ENCODE peak calls at places on chromosomes 12 and 14, in six cellular contexts. One of them, this sample, is unnamed.

GRCh38 chr12:122094735-122095561 is 16.4 kb downstream of the MLXIP start:
- DNase-seq in H7: no peak
- DNase-seq in Calu3: no peak
- DNase-seq in NCI-H748 treated with DMSO at 0.1 percent for 48 hours: no peak
- DNase-seq in hippocampal formation: no peak
- DNase-seq in GM20000: no peak
- DNase-seq in this sample: no peak

GRCh38 chr12:7190268-7191055 is 976 bp downstream of the PEX5 start:
- DNase-seq in NCI-H748 treated with DMSO at 0.1 percent for 48 hours: peak
- DNase-seq in H7: peak
- DNase-seq in GM20000: no peak
- DNase-seq in Calu3: peak
- DNase-seq in hippocampal formation: peak
- DNase-seq in this sample: no peak

GRCh38 chr12:53560386-53560785 is 53.1 kb upstream of the NPFF start:
- DNase-seq in H7: no peak
- DNase-seq in NCI-H748 treated with DMSO at 0.1 percent for 48 hours: no peak
- DNase-seq in Calu3: no peak
- DNase-seq in GM20000: no peak
- DNase-seq in hippocampal formation: no peak
- DNase-seq in this sample: no peak

GRCh38 chr12:51205350-51205749 is 12.5 kb downstream of the POU6F1 start:
- DNase-seq in H7: no peak
- DNase-seq in Calu3: no peak
- DNase-seq in GM20000: no peak
- DNase-seq in NCI-H748 treated with DMSO at 0.1 percent for 48 hours: no peak
- DNase-seq in hippocampal formation: peak
- DNase-seq in this sample: no peak

GRCh38 chr14:103315941-103316340 is 18.1 kb upstream of the EIF5 start:
- DNase-seq in hippocampal formation: no peak
- DNase-seq in Calu3: no peak
- DNase-seq in GM20000: no peak
- DNase-seq in H7: peak
- DNase-seq in NCI-H748 treated with DMSO at 0.1 percent for 48 hours: no peak
- DNase-seq in this sample: no peak

GRCh38 chr14:72839753-72840390 is 54.0 kb downstream of the DPF3 start:
- DNase-seq in H7: no peak
- DNase-seq in Calu3: no peak
- DNase-seq in hippocampal formation: no peak
- DNase-seq in NCI-H748 treated with DMSO at 0.1 percent for 48 hours: no peak
- DNase-seq in GM20000: no peak
- DNase-seq in this sample: no peak

GRCh38 chr12:103771466-103771865 is 69.6 kb downstream of the NT5DC3 start:
- DNase-seq in H7: peak
- DNase-seq in GM20000: peak
- DNase-seq in Calu3: peak
- DNase-seq in NCI-H748 treated with DMSO at 0.1 percent for 48 hours: no peak
- DNase-seq in hippocampal formation: no peak
- DNase-seq in this sample: no peak

GRCh38 chr12:116157845-116158267 is 119.6 kb downstream of the MED13L start:
- DNase-seq in NCI-H748 treated with DMSO at 0.1 percent for 48 hours: peak
- DNase-seq in GM20000: no peak
- DNase-seq in Calu3: no peak
- DNase-seq in H7: no peak
- DNase-seq in hippocampal formation: no peak
- DNase-seq in this sample: no peak

GRCh38 chr14:94145902-94146527 is 16.6 kb upstream of the IFI27L2 start:
- DNase-seq in GM20000: no peak
- DNase-seq in Calu3: no peak
- DNase-seq in hippocampal formation: no peak
- DNase-seq in H7: no peak
- DNase-seq in NCI-H748 treated with DMSO at 0.1 percent for 48 hours: peak
- DNase-seq in this sample: no peak

This sample was measured in GM12878.